ENCODE peak calls at places on chromosomes 12 and 14, in four cellular contexts. U, K, H and F are unnamed samples.

GRCh38 chr12:18723752-18724151 is 14.1 kb downstream of the PLCZ1 start:
- DNase-seq in H (peak), K (peak), U (no peak), F (no peak)

GRCh38 chr14:90235179-90235976 is 21.0 kb upstream of the PSMC1 start:
- DNase-seq in H (peak), K (peak), U (peak), F (peak)

GRCh38 chr12:98227162-98227561 is 288.2 kb upstream of the TMPO start:
- DNase-seq in H (no peak), K (no peak), U (no peak), F (peak)

GRCh38 chr12:128763395-128763794 is 60.4 kb downstream of the SLC15A4 start:
- DNase-seq in U (no peak), H (no peak), K (no peak), F (no peak)

GRCh38 chr14:68174446-68174845 is 354.9 kb downstream of the RAD51B start:
- DNase-seq in K (no peak), U (no peak), H (peak), F (no peak)

GRCh38 chr12:113788020-113788856 is 177.9 kb downstream of the RBM19 start:
- DNase-seq in U (no peak), K (no peak), H (no peak), F (peak)

GRCh38 chr12:71440393-71441349 is 1.1 kb downstream of the LGR5 start:
- DNase-seq in H (no peak), U (no peak), K (peak), F (peak)

GRCh38 chr12:109273354-109273753 is 35.7 kb downstream of the FOXN4 start:
- DNase-seq in K (no peak), H (no peak), U (no peak), F (no peak)

GRCh38 chr14:50520947-50521815 is 11.2 kb downstream of the MAP4K5 start:
- DNase-seq in K (no peak), H (peak), U (no peak), F (peak)

GRCh38 chr14:100773331-100774163 is 46.9 kb downstream of the DLK1 start:
- DNase-seq in H (no peak), K (no peak), U (no peak), F (no peak)

GRCh38 chr12:81077686-81078441 is at the start of gene ACSS3:
- DNase-seq in H (peak), U (peak), K (peak), F (peak)

GRCh38 chr14:60315181-60315580 is 66.2 kb downstream of the PPM1A start:
- DNase-seq in H (no peak), U (no peak), K (no peak), F (no peak)

GRCh38 chr14:68815288-68816182 is 22.7 kb upstream of the ZFP36L1 start:
- DNase-seq in K (no peak), U (no peak), H (no peak), F (no peak)

GRCh38 chr12:91896725-91897515 is 248.7 kb downstream of the BTG1 start:
- DNase-seq in H (no peak), K (no peak), U (peak), F (no peak)
- H3K4me3 ChIP-seq in H (no peak), K (no peak), U (no peak), F (no peak)

DNA sequence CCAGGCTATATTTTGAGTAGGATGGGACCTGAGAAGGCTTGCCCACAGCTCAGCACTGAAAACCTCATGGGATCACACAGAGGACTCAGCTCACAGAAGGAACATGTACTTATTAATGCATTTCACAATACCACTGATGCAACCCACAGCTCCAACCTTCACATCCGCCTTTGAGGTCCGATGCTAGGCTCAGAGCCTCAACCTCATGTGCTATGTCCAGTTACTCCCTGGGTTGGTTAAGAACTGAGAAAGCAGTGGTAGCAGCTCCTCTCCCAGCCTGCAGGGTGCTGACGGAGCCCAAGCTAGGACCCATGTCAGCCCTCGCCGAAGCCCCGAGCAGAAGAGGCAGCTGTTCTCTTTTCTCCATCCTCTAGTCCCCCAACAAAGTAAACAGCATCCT is 52.9 kb downstream of the SPTB start:
- DNase-seq in K (no peak), H (no peak), U (no peak), F (peak)
- TF ChIP-seq CTCF in K (no peak), H (no peak), U (no peak), F (no peak)

DNA sequence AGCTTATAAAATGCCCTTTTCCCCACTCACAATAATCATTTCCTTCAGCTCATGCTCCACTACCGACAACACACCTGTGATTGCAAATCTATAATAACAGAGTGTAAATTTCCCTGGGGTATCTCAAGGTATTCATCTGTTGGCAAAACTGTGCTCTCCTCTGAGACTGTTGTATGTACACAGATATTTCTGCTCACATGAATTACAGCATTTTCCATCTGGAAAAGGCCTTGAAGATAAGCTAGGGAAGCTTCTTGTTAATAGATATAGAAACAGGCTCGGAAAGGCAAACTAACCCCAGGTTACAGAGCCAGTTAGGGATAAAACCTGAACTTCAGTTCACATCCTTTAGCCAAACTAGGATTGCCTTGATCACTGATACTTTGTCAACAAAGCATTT is 210.4 kb upstream of the KRR1 start:
- DNase-seq in K (no peak), U (no peak), H (no peak), F (no peak)
- H3K27ac ChIP-seq in K (peak), U (peak), H (peak), F (peak)

GRCh38 chr14:34496007-34496678 is 34.1 kb upstream of the SPTSSA start:
- DNase-seq in H (peak), U (peak), K (no peak), F (no peak)

GRCh38 chr14:34498684-34499412 is 36.8 kb upstream of the SPTSSA start:
- DNase-seq in H (peak), K (no peak), U (no peak), F (peak)

GRCh38 chr14:34501004-34501580 is 38.4 kb downstream of the EAPP start:
- DNase-seq in U (no peak), H (peak), K (no peak), F (no peak)

GRCh38 chr14:34501997-34502396 is 37.5 kb downstream of the EAPP start:
- DNase-seq in H (peak), K (no peak), U (no peak), F (no peak)

DNA sequence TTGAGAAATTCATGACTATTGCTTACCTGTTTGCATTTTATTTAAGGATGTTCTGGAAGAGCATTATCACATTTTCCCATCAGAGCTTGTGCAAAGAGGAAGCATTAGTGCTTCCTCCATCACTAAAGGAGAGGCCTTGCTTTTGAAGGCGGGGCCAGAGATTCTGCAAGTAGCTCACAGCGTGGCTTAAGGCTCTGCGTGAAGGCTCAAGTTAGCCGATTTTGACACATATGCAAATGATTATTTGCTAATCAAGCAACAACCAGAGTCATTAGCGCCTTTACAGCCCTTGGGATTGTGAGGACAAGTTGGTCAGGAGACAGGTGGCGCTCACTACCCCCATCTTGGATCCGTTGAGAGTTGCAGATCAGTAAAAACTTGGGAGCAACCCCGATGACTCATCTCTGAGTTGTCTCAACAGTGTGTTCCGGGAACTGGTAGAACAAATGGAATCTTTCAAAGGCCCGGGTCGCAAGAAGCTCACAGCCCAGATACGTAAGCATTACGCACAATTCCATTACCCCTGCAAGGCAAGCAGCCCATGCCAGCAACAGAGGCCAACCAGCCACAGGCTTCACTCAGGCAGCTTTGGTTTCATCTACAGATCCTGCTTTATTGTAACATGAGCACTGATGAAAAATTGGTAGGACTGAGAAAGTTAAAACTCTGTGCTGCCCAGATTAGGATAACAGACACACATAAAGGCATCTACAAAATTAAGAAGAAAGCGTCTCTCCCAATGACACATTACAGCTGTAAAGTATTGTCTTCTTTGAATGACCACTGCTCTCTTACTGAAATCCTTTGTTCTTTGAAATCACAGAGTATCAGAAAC is 34.9 kb upstream of the SPTSSA start:
- DNase-seq in K (peak), H (peak), U (peak), F (no peak)
- H3K4me3 ChIP-seq in K (no peak), H (peak), U (peak), F (no peak)